ENCODE peak calls at places on chromosomes 5 and 9, in nine cellular contexts. G is MM.1S, S is ovary, D is cardiac fibroblast, K is heart right ventricle, M is colonic mucosa, H is uterus, T is AG10803, A is BE2C. N is an unnamed sample.

GRCh38 chr9:124854822-124855221 is 1.6 kb downstream of the WDR38 start:
- DNase-seq in G (no peak), S (no peak), D (no peak), K (no peak), M (no peak), H (no peak), T (no peak), A (no peak), N (no peak)

GRCh38 chr5:43066799-43067741 is 27.0 kb upstream of the ANXA2R start:
- DNase-seq in G (peak; percentile 89), S (peak; percentile 91), D (peak; percentile 94), K (peak; percentile 83), M (peak; percentile 95), H (peak; percentile 89), T (peak; percentile 91), A (peak; percentile 83), N (peak; percentile 93)

GRCh38 chr5:161007879-161008278 is 155.9 kb upstream of the ATP10B start:
- DNase-seq in G (no peak), S (no peak), D (no peak), K (no peak), M (no peak), H (no peak), T (no peak), A (no peak), N (no peak)

GRCh38 chr5:42547146-42547545 is 123.9 kb downstream of the GHR start:
- DNase-seq in G (no peak), S (no peak), D (peak; percentile 90), K (no peak), M (no peak), H (no peak), T (peak; percentile 24), A (no peak), N (no peak)

GRCh38 chr9:79661279-79661678 is 89.5 kb downstream of the TLE4 start:
- DNase-seq in G (no peak), S (no peak), D (no peak), K (no peak), M (no peak), H (no peak), T (no peak), A (no peak), N (no peak)

GRCh38 chr9:133130721-133131244 is 9.7 kb upstream of the RALGDS start:
- DNase-seq in G (no peak), S (no peak), D (no peak), K (no peak), M (no peak), H (no peak), T (no peak), A (no peak), N (peak; percentile 77)

GRCh38 chr5:74243634-74244033 is 396.9 kb downstream of the ENC1 start:
- DNase-seq in G (no peak), S (no peak), D (peak; percentile 32), K (no peak), M (no peak), H (no peak), T (peak; percentile 37), A (no peak), N (no peak)

GRCh38 chr9:6072865-6073264 is 57.4 kb upstream of the RANBP6 start:
- DNase-seq in G (no peak), S (no peak), D (no peak), K (no peak), M (no peak), H (no peak), T (no peak), A (no peak), N (no peak)

DNA sequence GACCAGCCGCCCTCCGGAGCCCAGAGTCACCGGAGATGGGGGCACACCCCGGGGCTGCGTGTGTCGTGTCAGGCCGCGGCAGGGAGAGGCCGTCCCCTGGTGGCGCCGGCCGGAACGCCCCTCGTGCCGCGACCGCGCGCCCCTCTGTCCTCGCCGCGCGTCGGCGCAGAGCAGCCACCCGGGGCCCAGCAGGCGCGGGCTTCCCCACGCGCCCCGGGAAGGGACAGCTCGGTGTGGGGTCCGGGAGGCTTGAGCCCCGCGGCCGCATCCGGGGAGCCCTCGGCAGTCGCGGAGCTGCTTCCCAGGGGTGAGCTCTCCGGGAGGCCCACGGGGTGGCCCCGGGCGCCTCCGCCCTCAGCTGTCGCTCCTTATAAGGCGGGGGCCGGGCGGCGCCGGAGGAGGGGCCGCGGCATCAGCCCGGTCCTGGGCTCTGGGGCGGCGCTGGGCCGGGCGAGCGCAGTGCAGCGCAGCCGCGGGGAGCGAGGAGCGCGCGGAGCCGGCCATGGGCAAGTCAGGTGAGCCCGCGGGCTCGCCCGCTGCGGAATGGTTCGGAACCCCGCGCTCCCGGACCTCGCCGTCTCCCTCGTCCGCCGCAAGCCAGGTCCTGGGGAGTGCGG is at the start of gene GLIPR2:
- DNase-seq in G (peak; percentile 84), S (peak; percentile 80), D (peak; percentile 66), K (peak; percentile 81), M (peak; percentile 86), H (peak; percentile 76), T (peak; percentile 64), A (peak; percentile 87), N (no peak)
- TF ChIP-seq CTCF in G (no peak), S (peak; percentile 18), D (no peak), K (no peak), M (no peak), H (no peak), T (no peak), A (peak; percentile 17), N (no peak)

GRCh38 chr9:131707050-131707449 is 32.8 kb downstream of the RAPGEF1 start:
- DNase-seq in G (no peak), S (no peak), D (no peak), K (no peak), M (no peak), H (no peak), T (no peak), A (no peak), N (no peak)

GRCh38 chr9:131709741-131710499 is 30.0 kb downstream of the RAPGEF1 start:
- DNase-seq in G (no peak), S (no peak), D (peak; percentile 55), K (no peak), M (no peak), H (no peak), T (peak; percentile 50), A (no peak), N (no peak)

GRCh38 chr9:131706608-131706970 is 33.3 kb downstream of the RAPGEF1 start:
- DNase-seq in G (no peak), S (no peak), D (no peak), K (no peak), M (peak; percentile 66), H (no peak), T (no peak), A (no peak), N (no peak)

GRCh38 chr9:131707677-131708612 is 31.9 kb downstream of the RAPGEF1 start:
- DNase-seq in G (no peak), S (no peak), D (peak; percentile 75), K (peak; percentile 76), M (no peak), H (no peak), T (peak; percentile 78), A (peak; percentile 32), N (peak; percentile 40)

DNA sequence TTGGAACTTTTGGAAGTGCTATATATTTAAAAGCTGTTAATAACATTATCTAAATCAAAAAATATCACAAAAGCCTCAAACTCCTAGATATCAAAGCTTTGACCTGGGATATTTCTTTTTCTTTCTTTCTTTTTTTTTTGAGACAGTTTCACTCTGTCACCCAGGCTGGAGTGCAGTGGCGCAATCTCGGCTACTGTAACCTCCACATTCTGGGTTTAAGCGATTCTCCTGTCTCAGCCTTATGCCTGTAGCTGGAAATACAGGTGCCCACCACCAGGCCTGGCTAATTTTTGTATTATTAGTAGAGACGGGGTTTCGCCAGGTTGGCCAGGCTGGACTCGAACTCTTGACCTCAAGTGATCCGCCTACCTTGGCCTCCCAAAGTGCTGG is 31.3 kb downstream of the RAPGEF1 start:
- DNase-seq in G (no peak), S (no peak), D (no peak), K (no peak), M (no peak), H (no peak), T (no peak), A (no peak), N (no peak)
- H3K4me3 ChIP-seq in G (no peak overlapping the region), S (no peak overlapping the region), D (no peak overlapping the region), K (peak overlapping the region; percentile 18), M (no peak overlapping the region), H (no peak overlapping the region), T (no peak overlapping the region), A (no peak overlapping the region), N (no peak overlapping the region)

GRCh38 chr5:150451594-150451993 is 2.1 kb upstream of the RPS14 start:
- DNase-seq in G (no peak), S (no peak), D (no peak), K (no peak), M (no peak), H (no peak), T (no peak), A (no peak), N (no peak)

GRCh38 chr5:150448960-150449490 is 514 bp downstream of the RPS14 start:
- DNase-seq in G (no peak), S (no peak), D (no peak), K (no peak), M (no peak), H (no peak), T (no peak), A (no peak), N (peak; percentile 21)

GRCh38 chr5:150448353-150448752 is 1.2 kb downstream of the RPS14 start:
- DNase-seq in G (no peak), S (no peak), D (no peak), K (no peak), M (no peak), H (no peak), T (no peak), A (no peak), N (peak; percentile 28)

GRCh38 chr5:150447188-150447587 is 2.4 kb downstream of the RPS14 start:
- DNase-seq in G (no peak), S (no peak), D (no peak), K (no peak), M (no peak), H (no peak), T (no peak), A (no peak), N (no peak)

DNA sequence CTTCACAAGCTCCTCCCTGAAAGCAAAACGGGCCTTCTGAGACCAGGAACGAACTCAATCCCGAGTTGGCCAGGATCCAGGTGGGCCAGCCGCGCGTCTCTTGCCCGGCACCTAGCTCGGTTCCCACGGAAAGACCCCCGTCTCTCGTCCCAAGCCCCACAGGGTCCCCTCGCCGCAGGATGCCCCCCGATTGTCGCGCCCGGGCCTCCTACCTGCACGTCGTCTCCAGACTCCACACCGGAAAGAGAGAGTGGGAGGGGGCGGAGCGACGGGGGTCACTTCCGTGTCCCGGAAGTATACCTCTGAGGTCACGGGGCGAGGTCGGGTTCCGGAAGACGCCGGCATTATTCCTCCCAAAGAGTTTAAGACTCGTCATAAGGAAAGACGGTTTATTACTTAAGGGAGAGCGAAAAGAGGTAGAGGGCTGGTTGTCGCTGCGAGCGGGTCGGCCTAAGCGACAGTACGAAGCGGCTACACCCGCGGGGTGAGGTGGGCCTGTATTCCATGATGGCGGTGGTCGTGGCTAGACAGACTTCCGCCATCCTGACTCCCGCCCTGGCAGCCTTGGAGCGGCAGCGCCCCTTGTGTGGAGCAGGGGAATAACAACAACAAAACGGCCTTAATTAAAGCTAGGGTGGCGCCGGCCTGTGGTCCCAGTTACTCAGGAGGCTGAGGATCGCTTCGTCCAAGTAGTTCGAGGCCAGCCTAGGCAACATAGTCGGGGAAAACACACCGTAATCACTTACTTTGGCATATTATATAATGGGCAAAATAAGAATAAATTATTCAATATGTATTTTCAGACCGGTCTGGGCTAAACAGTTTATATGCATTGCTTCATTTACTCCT is at the start of gene RPS14:
- DNase-seq in G (peak; percentile 96), S (peak; percentile 96), D (peak; percentile 97), K (peak; percentile 92), M (peak; percentile 96), H (peak; percentile 94), T (peak; percentile 93), A (peak; percentile 94), N (peak; percentile 94)
- TF ChIP-seq CTCF in G (peak; percentile 88), S (peak; percentile 98), D (peak; percentile 94), K (peak; percentile 93), M (peak; percentile 91), H (peak; percentile 94), T (peak; percentile 79), A (peak; percentile 84), N (peak; percentile 92)

DNA sequence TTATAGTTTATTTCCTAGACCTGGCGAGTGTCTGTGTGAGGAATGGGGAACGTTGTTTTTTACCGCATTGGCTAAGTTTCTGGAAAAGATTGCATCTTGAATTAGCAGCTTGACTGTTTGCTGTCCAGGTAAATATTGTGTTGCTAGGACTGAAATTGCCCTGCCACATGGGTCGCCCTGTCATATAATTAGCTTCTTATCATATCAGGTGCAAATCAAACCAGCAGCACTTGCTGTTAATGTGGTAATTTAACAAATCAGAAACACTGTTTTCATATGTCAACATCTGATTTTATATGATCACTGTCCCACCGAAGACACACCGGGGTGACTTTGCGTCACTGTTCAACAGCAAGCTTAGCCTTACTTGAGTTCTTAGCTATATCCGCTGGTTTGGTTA is 63.7 kb upstream of the ZNF622 start:
- DNase-seq in G (no peak), S (no peak), D (no peak), K (no peak), M (no peak), H (no peak), T (no peak), A (no peak), N (no peak)
- H3K4me3 ChIP-seq in G (no peak overlapping the region), S (no peak overlapping the region), D (no peak overlapping the region), K (no peak overlapping the region), M (no peak overlapping the region), H (no peak overlapping the region), T (no peak overlapping the region), A (no peak overlapping the region), N (no peak overlapping the region)

N was measured in OCI-LY7.